ENCODE peak calls at places on chromosomes 3 and 15, in eight cellular contexts. H, A, U, K, S, P, Y and F are unnamed samples.

GRCh38 chr3:85835857-85836470 is 877.2 kb downstream of the CADM2 start:
- DNase-seq in S (no peak), K (no peak), P (no peak), U (no peak), A (no peak), Y (no peak), H (no peak), F (no peak)

GRCh38 chr15:56160966-56161365 is 82.7 kb downstream of the RFX7 start:
- DNase-seq in H (no peak), U (no peak), K (no peak), Y (no peak), P (peak; percentile 23), S (no peak), A (no peak), F (no peak)

GRCh38 chr15:38996111-38996541 is 431.5 kb upstream of the RASGRP1 start:
- DNase-seq in H (no peak), P (peak; percentile 87), Y (no peak), U (no peak), K (no peak), S (no peak), A (peak; percentile 89), F (no peak)

GRCh38 chr3:55489804-55490132 is 2.7 kb upstream of the WNT5A start:
- DNase-seq in A (no peak), Y (no peak), H (no peak), K (peak; percentile 72), S (peak; percentile 53), P (no peak), U (no peak), F (no peak)

GRCh38 chr3:128714887-128715496 is 11.0 kb upstream of the RAB7A start:
- DNase-seq in K (no peak), S (no peak), A (no peak), U (no peak), Y (peak; percentile 18), P (no peak), H (peak; percentile 18), F (no peak)

GRCh38 chr15:64459382-64459781 is 996 bp upstream of the ZNF609 start:
- DNase-seq in K (no peak), H (no peak), Y (no peak), U (no peak), A (no peak), S (no peak), P (no peak), F (no peak)

GRCh38 chr3:60079076-60079475 is 1029.3 kb upstream of the CFAP20DC start:
- DNase-seq in S (no peak), U (no peak), P (no peak), Y (no peak), H (no peak), K (no peak), A (no peak), F (peak; percentile 48)

GRCh38 chr3:27349832-27350231 is 19.4 kb downstream of the NEK10 start:
- DNase-seq in K (no peak), Y (no peak), S (no peak), A (no peak), U (no peak), H (no peak), P (no peak), F (no peak)

GRCh38 chr15:42508263-42508690 is 12.8 kb downstream of the SNAP23 start:
- DNase-seq in S (no peak), A (no peak), H (no peak), K (no peak), U (no peak), Y (no peak), P (peak; percentile 52), F (no peak)

GRCh38 chr3:116863842-116864626 is 154.5 kb downstream of the TUSC7 start:
- DNase-seq in Y (no peak), A (peak; percentile 40), S (no peak), U (peak; percentile 71), H (no peak), P (peak; percentile 83), K (peak; percentile 57), F (no peak)

GRCh38 chr15:44801797-44802196 is 65.5 kb downstream of the TRIM69 start:
- DNase-seq in Y (no peak), P (no peak), U (no peak), K (no peak), H (no peak), S (no peak), A (no peak), F (no peak)

GRCh38 chr3:13860001-13860400 is 19.9 kb downstream of the WNT7A start:
- DNase-seq in A (no peak), U (no peak), K (no peak), H (no peak), Y (no peak), S (no peak), P (no peak), F (no peak)

GRCh38 chr3:43080726-43081568 is 24.9 kb downstream of the POMGNT2 start:
- DNase-seq in U (peak; percentile 79), A (no peak), H (no peak), P (no peak), S (no peak), Y (no peak), K (no peak), F (no peak)

GRCh38 chr3:462851-463250 is 266.3 kb downstream of the CHL1 start:
- DNase-seq in P (no peak), K (no peak), U (no peak), Y (no peak), S (no peak), H (no peak), A (no peak), F (no peak)

GRCh38 chr3:181212271-181212670 is 222.7 kb upstream of the DNAJC19 start:
- DNase-seq in H (no peak), A (no peak), U (no peak), Y (no peak), P (no peak), S (no peak), K (no peak), F (no peak)

GRCh38 chr15:30062881-30063280 is 19.9 kb upstream of the GOLGA8J start:
- DNase-seq in P (no peak), A (no peak), Y (no peak), S (no peak), U (no peak), K (no peak), H (no peak), F (no peak)

GRCh38 chr15:63509933-63510547 is 5.6 kb downstream of the USP3 start:
- DNase-seq in U (no peak), A (no peak), Y (no peak), S (no peak), K (no peak), P (peak; percentile 48), H (no peak), F (no peak)

GRCh38 chr3:104133630-104134029 is 1233.1 kb upstream of the ALCAM start:
- DNase-seq in S (no peak), K (no peak), A (no peak), H (no peak), Y (no peak), P (no peak), U (peak; percentile 31), F (no peak)

GRCh38 chr3:44185396-44185915 is 56.2 kb upstream of the TOPAZ1 start:
- DNase-seq in U (no peak), Y (no peak), H (no peak), S (no peak), K (no peak), P (no peak), A (no peak), F (no peak)

GRCh38 chr3:27312044-27312668 is 57.0 kb downstream of the NEK10 start:
- DNase-seq in Y (no peak), H (no peak), A (peak; percentile 83), K (no peak), P (peak; percentile 88), S (no peak), U (no peak), F (no peak)

GRCh38 chr3:171548918-171549317 is 88.7 kb upstream of the TNIK start:
- DNase-seq in U (no peak), H (no peak), Y (no peak), P (peak; percentile 70), A (no peak), S (no peak), K (no peak), F (no peak)

GRCh38 chr3:113648524-113648923 is 47.9 kb downstream of the USF3 start:
- DNase-seq in A (no peak), S (no peak), Y (no peak), K (no peak), P (no peak), U (no peak), H (no peak), F (no peak)

GRCh38 chr3:187520027-187520945 is 149.9 kb downstream of the SST start:
- DNase-seq in Y (no peak), P (no peak), S (peak; percentile 59), K (no peak), A (no peak), U (no peak), H (no peak), F (no peak)

GRCh38 chr3:171200052-171201029 is 173.8 kb upstream of the SLC2A2 start:
- DNase-seq in A (no peak), Y (no peak), H (no peak), S (no peak), K (no peak), U (no peak), P (peak; percentile 62), F (no peak)

GRCh38 chr15:49902791-49903481 is 216.1 kb downstream of the ATP8B4 start:
- DNase-seq in K (no peak), Y (no peak), S (no peak), H (no peak), A (no peak), P (peak; percentile 89), U (no peak), F (no peak)

GRCh38 chr3:27666277-27666676 is 55.8 kb downstream of the EOMES start:
- DNase-seq in U (no peak), Y (no peak), S (no peak), H (no peak), P (no peak), A (no peak), K (no peak), F (no peak)

GRCh38 chr15:43824302-43825246 is at the start of gene MFAP1:
- DNase-seq in H (peak; percentile 80), P (peak; percentile 98), K (peak; percentile 86), A (peak; percentile 94), U (peak; percentile 97), Y (peak; percentile 91), S (peak; percentile 97), F (peak; percentile 91)

GRCh38 chr3:86653801-86654200 is 337.1 kb downstream of the VGLL3 start:
- DNase-seq in A (no peak), S (no peak), P (no peak), H (no peak), U (no peak), K (no peak), Y (no peak), F (no peak)

GRCh38 chr3:189773056-189773455 is 141.9 kb downstream of the TP63 start:
- DNase-seq in P (peak; percentile 23), Y (no peak), H (no peak), K (no peak), S (no peak), A (no peak), U (no peak), F (no peak)

GRCh38 chr3:12663311-12663935 is 494 bp downstream of the RAF1 start:
- DNase-seq in H (peak; percentile 29), A (no peak), P (no peak), U (peak; percentile 88), S (peak; percentile 77), Y (peak; percentile 52), K (no peak), F (peak; percentile 24)

GRCh38 chr15:50262533-50262932 is 3.0 kb downstream of the HDC start:
- DNase-seq in A (no peak), U (no peak), K (no peak), Y (no peak), S (no peak), P (no peak), H (peak; percentile 59), F (peak; percentile 63)

GRCh38 chr3:152385761-152386160 is 117.0 kb downstream of the MBNL1 start:
- DNase-seq in U (no peak), P (peak; percentile 82), Y (no peak), H (no peak), A (peak; percentile 69), S (no peak), K (no peak), F (no peak)

GRCh38 chr15:65094294-65094995 is 17.9 kb downstream of the KBTBD13 start:
- DNase-seq in U (peak; percentile 67), S (no peak), P (peak; percentile 36), Y (no peak), K (no peak), H (no peak), A (no peak), F (no peak)

GRCh38 chr3:158791259-158791920 is 10.5 kb upstream of the MFSD1 start:
- DNase-seq in S (no peak), H (no peak), P (peak; percentile 90), Y (peak; percentile 10), K (no peak), A (no peak), U (no peak), F (no peak)